ENCODE peak calls at places on chromosomes 7 and 10, in five cellular contexts. One of them, this sample, is unnamed.

GRCh38 chr10:14873090-14873760 is 5.4 kb upstream of the SUV39H2 start:
- DNase-seq in GM12865: peak
- DNase-seq in GM20000: peak
- DNase-seq in breast epithelium: no peak
- DNase-seq in neural crest cell: no peak
- DNase-seq in this sample: no peak

GRCh38 chr10:121455377-121455776 is 142.9 kb downstream of the FGFR2 start:
- DNase-seq in GM20000: no peak
- DNase-seq in neural crest cell: no peak
- DNase-seq in breast epithelium: no peak
- DNase-seq in GM12865: no peak
- DNase-seq in this sample: no peak

GRCh38 chr7:131720703-131721102 is 164.3 kb upstream of the PODXL start:
- DNase-seq in GM12865: no peak
- DNase-seq in neural crest cell: no peak
- DNase-seq in breast epithelium: no peak
- DNase-seq in GM20000: no peak
- DNase-seq in this sample: no peak

GRCh38 chr10:28661035-28661434 is 16.3 kb upstream of the BAMBI start:
- DNase-seq in neural crest cell: no peak
- DNase-seq in breast epithelium: no peak
- DNase-seq in GM12865: no peak
- DNase-seq in GM20000: no peak
- DNase-seq in this sample: no peak

GRCh38 chr10:21401196-21401595 is 124.3 kb downstream of the SKIDA1 start:
- DNase-seq in neural crest cell: no peak
- DNase-seq in GM12865: no peak
- DNase-seq in GM20000: no peak
- DNase-seq in breast epithelium: no peak
- DNase-seq in this sample: no peak

GRCh38 chr7:27247452-27248426 is 5.1 kb downstream of the EVX1 start:
- DNase-seq in GM12865: no peak
- DNase-seq in neural crest cell: no peak
- DNase-seq in GM20000: peak
- DNase-seq in breast epithelium: no peak
- DNase-seq in this sample: no peak

GRCh38 chr7:1459930-1460756 is 873 bp upstream of the MICALL2 start:
- DNase-seq in breast epithelium: no peak
- DNase-seq in GM12865: peak
- DNase-seq in GM20000: peak
- DNase-seq in neural crest cell: no peak
- DNase-seq in this sample: no peak

GRCh38 chr10:128480601-128481000 is 354.4 kb upstream of the MKI67 start:
- DNase-seq in breast epithelium: no peak
- DNase-seq in GM20000: no peak
- DNase-seq in neural crest cell: no peak
- DNase-seq in GM12865: no peak
- DNase-seq in this sample: no peak

GRCh38 chr7:89887489-89887888 is 266.8 kb upstream of the STEAP1 start:
- DNase-seq in GM12865: no peak
- DNase-seq in GM20000: no peak
- DNase-seq in neural crest cell: no peak
- DNase-seq in breast epithelium: no peak
- DNase-seq in this sample: no peak

GRCh38 chr10:3339531-3339950 is 167.0 kb upstream of the PITRM1 start:
- DNase-seq in neural crest cell: no peak
- DNase-seq in GM20000: no peak
- DNase-seq in GM12865: no peak
- DNase-seq in breast epithelium: no peak
- DNase-seq in this sample: no peak

GRCh38 chr7:140673063-140673769 is 471 bp downstream of the ADCK2 start:
- DNase-seq in GM20000: peak
- DNase-seq in breast epithelium: peak
- DNase-seq in GM12865: peak
- DNase-seq in neural crest cell: peak
- DNase-seq in this sample: peak

GRCh38 chr10:50552308-50552707 is 71.4 kb downstream of the SGMS1 start:
- DNase-seq in GM12865: no peak
- DNase-seq in neural crest cell: no peak
- DNase-seq in breast epithelium: no peak
- DNase-seq in GM20000: no peak
- DNase-seq in this sample: no peak

GRCh38 chr10:100510533-100511308 is 8.9 kb downstream of the SEC31B start:
- DNase-seq in breast epithelium: peak
- DNase-seq in neural crest cell: no peak
- DNase-seq in GM20000: no peak
- DNase-seq in GM12865: peak
- DNase-seq in this sample: no peak

GRCh38 chr7:150435390-150436073 is 14.9 kb upstream of the GIMAP8 start:
- DNase-seq in GM12865: peak
- DNase-seq in GM20000: peak
- DNase-seq in breast epithelium: no peak
- DNase-seq in neural crest cell: no peak
- DNase-seq in this sample: no peak

GRCh38 chr7:80057503-80057902 is 77.1 kb upstream of the GNAI1 start:
- DNase-seq in breast epithelium: no peak
- DNase-seq in neural crest cell: no peak
- DNase-seq in GM12865: no peak
- DNase-seq in GM20000: no peak
- DNase-seq in this sample: no peak

GRCh38 chr10:133269367-133269766 is 7.3 kb downstream of the ADAM8 start:
- DNase-seq in breast epithelium: no peak
- DNase-seq in neural crest cell: no peak
- DNase-seq in GM12865: no peak
- DNase-seq in GM20000: no peak
- DNase-seq in this sample: no peak

GRCh38 chr7:95469850-95470249 is 15.9 kb upstream of the ASB4 start:
- DNase-seq in breast epithelium: no peak
- DNase-seq in GM12865: no peak
- DNase-seq in GM20000: no peak
- DNase-seq in neural crest cell: no peak
- DNase-seq in this sample: peak

GRCh38 chr10:71950683-71951082 is 13.5 kb upstream of the CHST3 start:
- DNase-seq in GM12865: no peak
- DNase-seq in neural crest cell: no peak
- DNase-seq in breast epithelium: no peak
- DNase-seq in GM20000: no peak
- DNase-seq in this sample: no peak

GRCh38 chr10:109891105-109891504 is 32.2 kb downstream of the XPNPEP1 start:
- DNase-seq in breast epithelium: no peak
- DNase-seq in neural crest cell: no peak
- DNase-seq in GM12865: no peak
- DNase-seq in GM20000: no peak
- DNase-seq in this sample: no peak

GRCh38 chr10:43209064-43209455 is 57.8 kb downstream of the RASGEF1A start:
- DNase-seq in GM12865: no peak
- DNase-seq in breast epithelium: peak
- DNase-seq in GM20000: no peak
- DNase-seq in neural crest cell: no peak
- DNase-seq in this sample: no peak

GRCh38 chr10:69656719-69657269 is 26.7 kb downstream of the FAM241B start:
- DNase-seq in GM20000: no peak
- DNase-seq in breast epithelium: no peak
- DNase-seq in neural crest cell: no peak
- DNase-seq in GM12865: no peak
- DNase-seq in this sample: no peak

GRCh38 chr7:111292026-111292430 is 201.1 kb downstream of the LRRN3 start:
- DNase-seq in neural crest cell: no peak
- DNase-seq in breast epithelium: no peak
- DNase-seq in GM12865: no peak
- DNase-seq in GM20000: no peak
- DNase-seq in this sample: no peak

GRCh38 chr7:72278550-72278949 is 133.6 kb downstream of the CALN1 start:
- DNase-seq in GM20000: no peak
- DNase-seq in GM12865: no peak
- DNase-seq in neural crest cell: no peak
- DNase-seq in breast epithelium: no peak
- DNase-seq in this sample: no peak

GRCh38 chr10:78288716-78289115 is 255.1 kb downstream of the RPS24 start:
- DNase-seq in breast epithelium: no peak
- DNase-seq in GM20000: no peak
- DNase-seq in GM12865: no peak
- DNase-seq in neural crest cell: no peak
- DNase-seq in this sample: no peak

GRCh38 chr7:63073286-63073685 is 925.4 kb upstream of the ZNF722 start:
- DNase-seq in neural crest cell: no peak
- DNase-seq in breast epithelium: no peak
- DNase-seq in GM20000: no peak
- DNase-seq in GM12865: no peak
- DNase-seq in this sample: no peak

GRCh38 chr10:128867119-128867518 is 599.9 kb upstream of the MGMT start:
- DNase-seq in breast epithelium: no peak
- DNase-seq in neural crest cell: no peak
- DNase-seq in GM20000: no peak
- DNase-seq in GM12865: no peak
- DNase-seq in this sample: no peak

GRCh38 chr10:9833871-9834454 is 1183.7 kb upstream of the CELF2 start:
- DNase-seq in neural crest cell: no peak
- DNase-seq in breast epithelium: no peak
- DNase-seq in GM20000: no peak
- DNase-seq in GM12865: no peak
- DNase-seq in this sample: no peak

DNA sequence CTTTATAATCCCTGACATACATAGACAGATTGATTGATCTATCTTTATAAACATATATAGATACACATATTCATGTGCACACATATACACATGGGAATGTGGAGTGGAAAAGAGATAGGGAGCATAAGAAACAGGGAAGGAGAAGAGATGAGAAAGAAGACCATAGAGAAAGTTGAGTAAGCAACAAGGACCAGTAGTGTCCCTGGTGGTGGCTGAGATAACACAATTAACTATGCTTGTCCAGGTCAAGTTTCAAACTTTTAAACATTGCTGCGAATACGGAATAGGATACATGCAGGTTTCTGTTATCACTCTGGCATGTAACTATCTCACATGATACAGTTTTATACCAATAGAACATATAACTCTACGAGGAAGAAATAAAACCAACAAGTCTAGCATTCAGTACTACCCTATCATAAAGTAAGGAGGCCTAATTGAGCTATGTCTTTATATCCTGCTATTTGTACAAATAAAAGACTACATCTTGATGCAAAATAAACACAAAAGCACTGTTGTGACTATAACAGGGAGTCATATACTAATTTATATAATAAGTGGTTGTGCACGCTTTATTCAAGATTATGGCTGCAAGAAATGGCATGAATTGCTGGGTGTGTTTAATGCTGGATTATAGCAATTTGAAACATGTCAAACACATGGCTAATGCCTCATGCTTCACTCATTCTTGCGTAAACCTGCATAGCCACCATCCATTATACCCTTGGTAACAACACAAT is 8.0 kb downstream of the FOXP2 start:
- DNase-seq in breast epithelium: no peak
- DNase-seq in GM12865: no peak
- DNase-seq in GM20000: no peak
- DNase-seq in neural crest cell: no peak
- DNase-seq in this sample: no peak
- TF ChIP-seq CTCF in breast epithelium: no peak
- TF ChIP-seq CTCF in GM12865: peak
- TF ChIP-seq CTCF in GM20000: no peak
- TF ChIP-seq CTCF in neural crest cell: peak
- TF ChIP-seq CTCF in this sample: peak

GRCh38 chr10:794382-794956 is 105.0 kb upstream of the DIP2C start:
- DNase-seq in breast epithelium: no peak
- DNase-seq in neural crest cell: no peak
- DNase-seq in GM20000: no peak
- DNase-seq in GM12865: no peak
- DNase-seq in this sample: no peak
- TF ChIP-seq CTCF in breast epithelium: peak
- TF ChIP-seq CTCF in neural crest cell: peak
- TF ChIP-seq CTCF in GM20000: no peak
- TF ChIP-seq CTCF in GM12865: no peak
- TF ChIP-seq CTCF in this sample: no peak

GRCh38 chr7:139034855-139035587 is 821 bp downstream of the ZC3HAV1L start:
- DNase-seq in breast epithelium: no peak
- DNase-seq in GM12865: peak
- DNase-seq in neural crest cell: no peak
- DNase-seq in GM20000: peak
- DNase-seq in this sample: no peak
- TF ChIP-seq CTCF in breast epithelium: no peak
- TF ChIP-seq CTCF in GM12865: no peak
- TF ChIP-seq CTCF in neural crest cell: no peak
- TF ChIP-seq CTCF in GM20000: no peak
- TF ChIP-seq CTCF in this sample: no peak

GRCh38 chr7:25569765-25570164 is 341.5 kb upstream of the NPVF start:
- DNase-seq in neural crest cell: no peak
- DNase-seq in GM20000: no peak
- DNase-seq in breast epithelium: no peak
- DNase-seq in GM12865: peak
- DNase-seq in this sample: no peak
- TF ChIP-seq CTCF in neural crest cell: no peak
- TF ChIP-seq CTCF in GM20000: no peak
- TF ChIP-seq CTCF in breast epithelium: no peak
- TF ChIP-seq CTCF in GM12865: no peak
- TF ChIP-seq CTCF in this sample: no peak

DNA sequence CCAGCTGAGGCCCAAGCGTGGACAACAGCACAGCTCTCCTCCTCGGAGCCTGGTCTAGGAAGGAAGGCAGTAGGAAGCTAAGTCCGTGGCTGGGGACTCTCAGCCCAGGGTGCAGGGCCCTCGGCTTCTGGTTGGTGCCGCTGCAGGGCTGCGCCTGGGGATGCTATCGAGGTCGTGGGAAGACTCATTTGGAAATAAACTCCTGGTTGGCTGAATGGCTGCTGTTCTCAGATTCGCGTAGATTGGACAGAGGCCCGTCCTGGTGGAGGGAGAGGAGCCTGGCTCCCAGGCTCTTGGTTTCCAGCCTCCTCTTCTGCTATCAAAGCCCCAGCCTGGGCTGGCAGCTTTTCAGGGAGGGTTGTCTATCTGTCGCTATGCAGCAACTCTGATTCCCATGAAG is 152.6 kb upstream of the FZD8 start:
- DNase-seq in breast epithelium: no peak
- DNase-seq in neural crest cell: no peak
- DNase-seq in GM20000: no peak
- DNase-seq in GM12865: no peak
- DNase-seq in this sample: no peak
- TF ChIP-seq CTCF in breast epithelium: no peak
- TF ChIP-seq CTCF in neural crest cell: no peak
- TF ChIP-seq CTCF in GM20000: no peak
- TF ChIP-seq CTCF in GM12865: no peak
- TF ChIP-seq CTCF in this sample: no peak

DNA sequence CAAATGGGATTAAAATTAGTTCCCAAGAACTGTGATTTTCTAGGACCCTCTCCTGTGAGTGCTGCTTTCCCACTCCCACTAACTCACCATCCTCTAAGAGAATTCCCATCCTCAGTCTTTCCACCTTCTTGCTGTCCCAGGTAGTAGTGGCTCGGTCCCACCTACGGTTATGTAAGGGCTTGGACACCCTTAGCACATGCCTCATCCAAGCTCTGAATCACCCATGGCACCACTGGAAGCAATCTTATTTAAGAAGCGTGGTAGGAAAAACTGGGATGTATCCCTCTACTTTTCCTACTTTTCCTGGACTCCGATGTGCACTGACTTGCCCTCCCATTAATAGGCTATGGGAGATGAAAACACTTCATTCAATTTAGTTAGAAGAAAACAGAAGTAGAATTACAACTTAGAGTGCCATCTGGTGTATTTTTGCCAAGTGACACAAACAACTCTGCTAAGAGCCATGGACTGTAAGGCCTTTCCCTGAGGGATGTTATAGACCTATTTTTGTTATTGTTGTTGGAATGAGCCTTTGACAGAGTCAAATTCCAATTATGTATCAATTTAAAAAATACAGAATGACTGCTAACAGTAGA is 13.7 kb upstream of the ANKRD22 start:
- DNase-seq in neural crest cell: no peak
- DNase-seq in GM20000: no peak
- DNase-seq in GM12865: peak
- DNase-seq in breast epithelium: no peak
- DNase-seq in this sample: no peak
- TF ChIP-seq CTCF in neural crest cell: no peak
- TF ChIP-seq CTCF in GM20000: peak
- TF ChIP-seq CTCF in GM12865: no peak
- TF ChIP-seq CTCF in breast epithelium: peak
- TF ChIP-seq CTCF in this sample: no peak